ENCODE peak calls at places on chromosome 7, in eight cellular contexts. K is cardiac muscle cell; V is CD8-positive, alpha-beta memory T cell; G is Calu3; O is skeletal muscle cell; Q is GM23338; N is activated T-cell treated with anti-CD3 and anti-CD28 coated beads, Interleukin-2, amount 50 U/mL, for 24 hours; J is psoas muscle. I is an unnamed sample.

GRCh38 chr7:129434846-129435318 is 650 bp downstream of the STRIP2 start:
- DNase-seq in O (no peak), J (peak), N (no peak), V (no peak), G (peak), Q (peak), K (peak), I (no peak)

GRCh38 chr7:23298141-23298851 is 843 bp upstream of the MALSU1 start:
- DNase-seq in K (peak), J (no peak), O (no peak), V (no peak), Q (peak), N (no peak), G (peak), I (no peak)

GRCh38 chr7:103866919-103867318 is 122.5 kb downstream of the RELN start:
- DNase-seq in O (no peak), G (no peak), V (no peak), J (no peak), K (no peak), N (no peak), Q (no peak), I (no peak)

GRCh38 chr7:97871659-97872024 is 566 bp downstream of the ASNS start:
- DNase-seq in Q (peak), J (no peak), O (no peak), V (no peak), G (peak), N (no peak), K (no peak), I (no peak)

GRCh38 chr7:153567426-153567825 is 484.8 kb upstream of the DPP6 start:
- DNase-seq in Q (no peak), G (no peak), O (no peak), K (peak), J (peak), V (no peak), N (no peak), I (no peak)

GRCh38 chr7:111255576-111255975 is 164.6 kb downstream of the LRRN3 start:
- DNase-seq in Q (no peak), O (no peak), J (no peak), K (peak), G (no peak), N (no peak), V (no peak), I (no peak)

GRCh38 chr7:8249121-8249520 is 12.8 kb downstream of the ICA1 start:
- DNase-seq in O (no peak), N (no peak), K (no peak), G (no peak), Q (no peak), J (no peak), V (no peak), I (no peak)

GRCh38 chr7:139482662-139483466 is 609 bp downstream of the KLRG2 start:
- DNase-seq in V (no peak), J (no peak), N (peak), Q (peak), K (peak), O (no peak), G (peak), I (no peak)

GRCh38 chr7:44244282-44244681 is 43.5 kb downstream of the YKT6 start:
- DNase-seq in N (peak), K (peak), G (peak), Q (peak), V (no peak), J (no peak), O (no peak), I (peak)

GRCh38 chr7:33044986-33045385 is 17.6 kb downstream of the NT5C3A start:
- DNase-seq in J (no peak), Q (no peak), O (no peak), N (no peak), V (no peak), K (no peak), G (no peak), I (no peak)